ENCODE peak calls at places on chromosomes 3 and 15, in five cellular contexts. T is HepG2, W is foreskin fibroblast, A is sigmoid colon, S is neural crest cell. J is an unnamed sample.

GRCh38 chr3:3180421-3180820 is 930 bp upstream of the CRBN start:
- DNase-seq in T (no peak), W (no peak), A (no peak), S (no peak), J (no peak)

GRCh38 chr3:123584284-123584987 is 417 bp downstream of the HACD2 start:
- DNase-seq in T (no peak), W (peak; percentile 60), A (peak; percentile 83), S (no peak), J (no peak)

GRCh38 chr15:92733934-92734521 is 78.5 kb upstream of the FAM174B start:
- DNase-seq in T (no peak), W (peak; percentile 43), A (no peak), S (no peak), J (no peak)

GRCh38 chr15:88648357-88649214 is 9.8 kb downstream of the ISG20 start:
- DNase-seq in T (no peak), W (peak; percentile 52), A (peak; percentile 60), S (no peak), J (no peak)

GRCh38 chr3:32577621-32578556 is 7.2 kb upstream of the DYNC1LI1 start:
- DNase-seq in T (no peak), W (peak; percentile 66), A (no peak), S (no peak), J (no peak)

GRCh38 chr3:133455960-133456359 is 56.1 kb downstream of the BFSP2 start:
- DNase-seq in T (no peak), W (no peak), A (no peak), S (no peak), J (no peak)

GRCh38 chr15:71629147-71629760 is 181.1 kb upstream of the NR2E3 start:
- DNase-seq in T (no peak), W (no peak), A (no peak), S (no peak), J (no peak)

GRCh38 chr3:55330355-55330754 is 156.8 kb downstream of the WNT5A start:
- DNase-seq in T (no peak), W (peak; percentile 94), A (no peak), S (no peak), J (peak; percentile 94)

GRCh38 chr3:65671004-65671403 is 367.7 kb downstream of the MAGI1 start:
- DNase-seq in T (no peak), W (peak; percentile 30), A (no peak), S (no peak), J (no peak)

GRCh38 chr15:90957105-90957790 is 2.6 kb downstream of the RCCD1 start:
- DNase-seq in T (no peak), W (peak; percentile 80), A (no peak), S (peak; percentile 40), J (no peak)

GRCh38 chr3:38308456-38308855 is 26.4 kb downstream of the SLC22A14 start:
- DNase-seq in T (no peak), W (no peak), A (no peak), S (no peak), J (no peak)

GRCh38 chr3:27713066-27713400 is 9.1 kb downstream of the EOMES start:
- DNase-seq in T (no peak), W (peak; percentile 64), A (no peak), S (no peak), J (no peak)

GRCh38 chr3:107441617-107442016 is 64.4 kb downstream of the CCDC54 start:
- DNase-seq in T (no peak), W (no peak), A (no peak), S (no peak), J (no peak)

GRCh38 chr3:153789380-153789779 is 331.8 kb upstream of the ARHGEF26 start:
- DNase-seq in T (no peak), W (no peak), A (no peak), S (no peak), J (no peak)

GRCh38 chr3:153783106-153783505 is 338.1 kb upstream of the ARHGEF26 start:
- DNase-seq in T (no peak), W (peak; percentile 39), A (peak; percentile 59), S (no peak), J (no peak)

GRCh38 chr3:153783804-153784203 is 337.4 kb upstream of the ARHGEF26 start:
- DNase-seq in T (no peak), W (peak; percentile 18), A (no peak), S (no peak), J (no peak)

DNA sequence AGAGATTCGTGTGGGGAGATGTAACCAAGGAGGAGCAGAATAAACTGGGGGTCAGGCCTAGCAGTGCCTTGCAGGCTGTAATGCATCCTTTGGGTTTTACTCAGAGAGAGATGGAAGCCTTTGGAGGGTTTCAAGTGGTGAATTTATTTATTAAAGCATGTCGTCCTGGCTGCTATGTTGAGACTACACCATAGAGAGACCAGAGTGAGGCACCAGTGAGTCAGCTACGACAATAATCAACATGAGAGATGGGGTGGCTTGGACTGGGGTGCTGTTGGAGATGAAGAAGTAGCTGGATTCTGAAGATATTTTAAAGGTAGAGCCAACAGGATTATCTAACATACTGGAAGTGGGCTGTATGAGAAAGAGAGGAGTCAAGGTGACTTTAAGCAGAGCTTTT is 335.3 kb upstream of the ARHGEF26 start:
- DNase-seq in T (no peak), W (no peak), A (no peak), S (no peak), J (no peak)
- TF ChIP-seq CTCF in T (peak; percentile 6), W (no peak), A (no peak), S (no peak), J (no peak)

GRCh38 chr15:85639752-85640381 is 154.9 kb downstream of the KLHL25 start:
- DNase-seq in T (no peak), W (peak; percentile 91), A (no peak), S (no peak), J (peak; percentile 71)

GRCh38 chr15:85642054-85642692 is 152.6 kb downstream of the KLHL25 start:
- DNase-seq in T (no peak), W (no peak), A (no peak), S (no peak), J (no peak)

GRCh38 chr15:85646538-85647091 is 148.1 kb downstream of the KLHL25 start:
- DNase-seq in T (no peak), W (peak; percentile 38), A (no peak), S (no peak), J (no peak)

GRCh38 chr15:85642693-85643058 is 152.0 kb downstream of the KLHL25 start:
- DNase-seq in T (no peak), W (peak; percentile 24), A (peak; percentile 91), S (no peak), J (no peak)
- TF ChIP-seq CTCF in T (no peak), W (no peak), A (no peak), S (no peak), J (no peak)

GRCh38 chr3:175940881-175941280 is 1081.7 kb downstream of the NAALADL2 start:
- DNase-seq in T (peak; percentile 3), W (no peak), A (no peak), S (no peak), J (no peak)
- TF ChIP-seq CTCF in T (no peak), W (no peak), A (no peak), S (peak; percentile 4), J (no peak)

GRCh38 chr15:70095387-70096214 is 2.1 kb downstream of the TLE3 start:
- DNase-seq in T (no peak), W (peak; percentile 29), A (peak; percentile 72), S (no peak), J (no peak)
- TF ChIP-seq CTCF in T (no peak), W (no peak), A (no peak), S (peak; percentile 44), J (no peak)

DNA sequence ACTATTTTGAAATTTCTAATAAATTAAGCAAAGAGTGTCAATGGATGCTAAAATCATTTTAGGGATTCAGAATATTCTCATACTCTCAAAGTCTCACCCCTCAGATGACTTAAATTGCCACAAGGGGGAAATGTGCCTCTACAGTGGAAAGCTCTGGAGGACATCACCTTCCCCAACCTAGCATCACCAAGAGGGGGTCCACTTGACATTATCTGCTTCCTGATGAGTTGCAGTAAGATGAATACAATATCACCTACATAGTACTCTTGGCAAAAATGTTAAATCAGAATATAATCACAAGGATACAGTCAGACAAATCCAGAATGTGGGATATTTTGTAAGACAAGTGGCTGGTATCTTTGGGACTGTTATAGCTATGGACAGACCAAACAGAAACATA is 290.1 kb downstream of the MFSD1 start:
- DNase-seq in T (no peak), W (peak; percentile 13), A (no peak), S (no peak), J (no peak)
- TF ChIP-seq CTCF in T (no peak), W (no peak), A (no peak), S (no peak), J (no peak)